ENCODE peak calls at places on chromosomes 12 and 14, in eight cellular contexts. X is LNCaP clone FGC, Z is thoracic aorta, P is right atrium auricular region, G is colonic mucosa, T is OCI-LY7, J is adipocyte, R is adrenal gland. Q is an unnamed sample.

GRCh38 chr12:13347241-13348043 is 150.9 kb downstream of the EMP1 start:
- DNase-seq in X (no peak), Z (no peak), P (no peak), G (no peak), T (no peak), J (peak), R (no peak), Q (no peak)

GRCh38 chr12:31732926-31733548 is 4.2 kb upstream of the AMN1 start:
- DNase-seq in X (no peak), Z (no peak), P (no peak), G (no peak), T (no peak), J (peak), R (no peak), Q (peak)

GRCh38 chr14:70995671-70996070 is 88.4 kb downstream of the PCNX1 start:
- DNase-seq in X (no peak), Z (no peak), P (no peak), G (peak), T (no peak), J (no peak), R (no peak), Q (no peak)

GRCh38 chr14:104683653-104684448 is 5.6 kb upstream of the INF2 start:
- DNase-seq in X (no peak), Z (no peak), P (no peak), G (no peak), T (no peak), J (no peak), R (no peak), Q (no peak)

GRCh38 chr14:104597576-104597975 is 7.0 kb downstream of the TMEM179 start:
- DNase-seq in X (no peak), Z (no peak), P (no peak), G (no peak), T (no peak), J (no peak), R (no peak), Q (no peak)

GRCh38 chr12:95337176-95337575 is 119.6 kb downstream of the VEZT start:
- DNase-seq in X (no peak), Z (no peak), P (no peak), G (no peak), T (no peak), J (peak), R (no peak), Q (no peak)

GRCh38 chr12:3332190-3332589 is 158.8 kb upstream of the PRMT8 start:
- DNase-seq in X (no peak), Z (no peak), P (no peak), G (no peak), T (no peak), J (peak), R (no peak), Q (no peak)

GRCh38 chr12:98058838-98059237 is 456.6 kb upstream of the TMPO start:
- DNase-seq in X (no peak), Z (no peak), P (no peak), G (no peak), T (no peak), J (no peak), R (no peak), Q (peak)

GRCh38 chr12:67943295-67943892 is 45.9 kb upstream of the IFNG-AS1 start:
- DNase-seq in X (peak), Z (peak), P (peak), G (peak), T (peak), J (peak), R (peak), Q (peak)

GRCh38 chr14:73829526-73830431 is 21.9 kb upstream of the PTGR2 start:
- DNase-seq in X (no peak), Z (no peak), P (peak), G (no peak), T (no peak), J (peak), R (peak), Q (no peak)

GRCh38 chr12:30691122-30691879 is 4.4 kb downstream of the IPO8 start:
- DNase-seq in X (no peak), Z (no peak), P (no peak), G (no peak), T (no peak), J (peak), R (peak), Q (no peak)

GRCh38 chr12:111846016-111846415 is 4.0 kb downstream of the MAPKAPK5 start:
- DNase-seq in X (no peak), Z (no peak), P (no peak), G (no peak), T (no peak), J (no peak), R (no peak), Q (no peak)

GRCh38 chr14:26128931-26129674 is 468.7 kb downstream of the NOVA1 start:
- DNase-seq in X (no peak), Z (no peak), P (no peak), G (no peak), T (no peak), J (no peak), R (no peak), Q (no peak)

GRCh38 chr12:124928095-124928911 is 13.9 kb upstream of the UBC start:
- DNase-seq in X (no peak), Z (no peak), P (peak), G (peak), T (no peak), J (peak), R (peak), Q (no peak)

GRCh38 chr12:124930576-124930975 is 16.1 kb upstream of the UBC start:
- DNase-seq in X (no peak), Z (no peak), P (no peak), G (no peak), T (no peak), J (no peak), R (no peak), Q (no peak)

GRCh38 chr12:124929649-124930419 is 15.4 kb upstream of the UBC start:
- DNase-seq in X (no peak), Z (no peak), P (no peak), G (no peak), T (no peak), J (no peak), R (peak), Q (no peak)

GRCh38 chr12:124927325-124928094 is 13.1 kb upstream of the UBC start:
- DNase-seq in X (no peak), Z (peak), P (peak), G (peak), T (peak), J (peak), R (peak), Q (peak)

DNA sequence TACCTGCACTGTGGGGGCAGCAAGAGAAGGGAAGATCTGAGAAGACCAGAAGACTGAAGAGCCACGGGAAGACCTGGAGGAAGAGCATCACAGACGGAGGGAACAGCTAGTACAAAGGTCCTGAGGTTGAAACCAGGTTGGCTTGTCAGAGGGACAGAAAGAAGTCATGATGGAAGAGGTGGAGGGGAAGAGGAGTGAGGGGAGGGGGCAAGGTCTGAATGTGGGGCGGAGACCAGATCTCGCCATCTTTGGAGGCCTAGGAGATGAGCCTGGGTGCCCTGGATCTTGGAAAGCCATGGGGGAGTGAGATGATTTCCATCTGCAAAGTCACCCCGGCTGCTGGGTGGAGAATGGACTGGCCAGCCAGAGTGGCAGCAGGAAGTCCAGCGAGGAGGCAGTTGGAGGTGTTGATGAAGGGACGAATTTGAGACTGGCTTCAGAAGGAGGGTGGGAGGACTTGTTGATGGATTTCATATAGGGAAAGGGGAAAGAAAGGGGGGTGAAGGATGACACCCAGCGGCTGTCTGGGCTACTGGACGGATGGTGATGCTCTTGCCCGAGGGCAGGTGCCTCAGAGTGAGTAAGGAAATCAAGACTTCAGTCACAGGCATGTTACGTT is 14.6 kb upstream of the UBC start:
- DNase-seq in X (no peak), Z (no peak), P (no peak), G (no peak), T (no peak), J (no peak), R (peak), Q (no peak)
- H3K4me3 ChIP-seq in X (no peak), Z (no peak), P (no peak), G (peak), T (no peak), J (no peak), R (no peak), Q (no peak)

GRCh38 chr12:48037267-48037915 is 33.1 kb upstream of the COL2A1 start:
- DNase-seq in X (no peak), Z (no peak), P (no peak), G (no peak), T (no peak), J (peak), R (no peak), Q (no peak)
- H3K4me3 ChIP-seq in X (no peak), Z (no peak), P (no peak), G (no peak), T (no peak), J (no peak), R (no peak), Q (no peak)

GRCh38 chr12:119598159-119598558 is 4.6 kb downstream of the TMEM233 start:
- DNase-seq in X (no peak), Z (no peak), P (no peak), G (no peak), T (no peak), J (no peak), R (no peak), Q (no peak)

GRCh38 chr12:119594399-119594730 is 791 bp downstream of the TMEM233 start:
- DNase-seq in X (no peak), Z (no peak), P (no peak), G (no peak), T (no peak), J (no peak), R (no peak), Q (no peak)

GRCh38 chr12:119592232-119592631 is 1.3 kb upstream of the TMEM233 start:
- DNase-seq in X (no peak), Z (no peak), P (no peak), G (no peak), T (no peak), J (no peak), R (no peak), Q (no peak)

GRCh38 chr12:119593578-119594398 is at the start of gene TMEM233:
- DNase-seq in X (no peak), Z (no peak), P (no peak), G (no peak), T (no peak), J (no peak), R (no peak), Q (no peak)

DNA sequence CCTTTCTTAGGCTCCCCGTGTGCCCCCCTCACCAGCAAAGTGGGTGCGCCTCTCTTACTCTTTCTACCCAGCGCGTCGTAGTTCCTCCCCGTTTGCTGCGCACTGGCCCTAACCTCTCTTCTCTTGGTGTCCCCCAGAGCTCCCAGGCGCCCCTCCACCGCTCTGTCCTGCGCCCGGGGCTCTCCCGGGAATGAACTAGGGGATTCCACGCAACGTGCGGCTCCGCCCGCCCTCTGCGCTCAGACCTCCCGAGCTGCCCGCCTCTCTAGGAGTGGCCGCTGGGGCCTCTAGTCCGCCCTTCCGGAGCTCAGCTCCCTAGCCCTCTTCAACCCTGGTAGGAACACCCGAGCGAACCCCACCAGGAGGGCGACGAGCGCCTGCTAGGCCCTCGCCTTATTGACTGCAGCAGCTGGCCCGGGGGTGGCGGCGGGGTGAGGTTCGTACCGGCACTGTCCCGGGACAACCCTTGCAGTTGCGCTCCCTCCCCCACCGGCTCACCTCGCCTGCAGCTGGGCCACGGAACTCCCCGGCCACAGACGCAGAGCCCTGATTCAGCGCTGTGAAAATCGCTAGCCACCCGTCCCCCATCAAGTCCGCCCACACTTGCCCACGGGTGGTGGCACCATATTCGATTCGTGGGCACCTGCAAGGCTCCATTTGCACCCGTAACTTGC is 1.3 kb downstream of the TMEM233 start:
- DNase-seq in X (no peak), Z (no peak), P (no peak), G (peak), T (no peak), J (no peak), R (no peak), Q (no peak)
- H3K4me3 ChIP-seq in X (no peak), Z (peak), P (peak), G (no peak), T (no peak), J (peak), R (no peak), Q (no peak)

GRCh38 chr12:103421402-103421801 is 74.4 kb downstream of the C12orf42 start:
- DNase-seq in X (no peak), Z (no peak), P (no peak), G (no peak), T (no peak), J (no peak), R (no peak), Q (no peak)
- H3K4me3 ChIP-seq in X (no peak), Z (no peak), P (no peak), G (no peak), T (no peak), J (no peak), R (no peak), Q (no peak)

GRCh38 chr12:106138279-106138645 is 492 bp downstream of the NUAK1 start:
- DNase-seq in X (no peak), Z (no peak), P (no peak), G (no peak), T (no peak), J (peak), R (no peak), Q (no peak)
- H3K4me3 ChIP-seq in X (peak), Z (peak), P (peak), G (peak), T (no peak), J (peak), R (no peak), Q (no peak)

GRCh38 chr14:72782817-72783216 is 111.1 kb downstream of the DPF3 start:
- DNase-seq in X (no peak), Z (no peak), P (peak), G (no peak), T (no peak), J (no peak), R (no peak), Q (no peak)

GRCh38 chr14:72786377-72787350 is 107.2 kb downstream of the DPF3 start:
- DNase-seq in X (no peak), Z (no peak), P (peak), G (no peak), T (no peak), J (no peak), R (no peak), Q (no peak)

GRCh38 chr14:72782182-72782508 is 111.8 kb downstream of the DPF3 start:
- DNase-seq in X (no peak), Z (no peak), P (no peak), G (no peak), T (no peak), J (no peak), R (no peak), Q (no peak)

GRCh38 chr14:72781476-72782181 is 112.3 kb downstream of the DPF3 start:
- DNase-seq in X (no peak), Z (no peak), P (peak), G (peak), T (no peak), J (peak), R (peak), Q (no peak)

GRCh38 chr14:72783741-72784140 is 110.2 kb downstream of the DPF3 start:
- DNase-seq in X (no peak), Z (no peak), P (peak), G (peak), T (no peak), J (no peak), R (no peak), Q (no peak)
- H3K4me3 ChIP-seq in X (no peak), Z (no peak), P (no peak), G (no peak), T (no peak), J (no peak), R (no peak), Q (no peak)

DNA sequence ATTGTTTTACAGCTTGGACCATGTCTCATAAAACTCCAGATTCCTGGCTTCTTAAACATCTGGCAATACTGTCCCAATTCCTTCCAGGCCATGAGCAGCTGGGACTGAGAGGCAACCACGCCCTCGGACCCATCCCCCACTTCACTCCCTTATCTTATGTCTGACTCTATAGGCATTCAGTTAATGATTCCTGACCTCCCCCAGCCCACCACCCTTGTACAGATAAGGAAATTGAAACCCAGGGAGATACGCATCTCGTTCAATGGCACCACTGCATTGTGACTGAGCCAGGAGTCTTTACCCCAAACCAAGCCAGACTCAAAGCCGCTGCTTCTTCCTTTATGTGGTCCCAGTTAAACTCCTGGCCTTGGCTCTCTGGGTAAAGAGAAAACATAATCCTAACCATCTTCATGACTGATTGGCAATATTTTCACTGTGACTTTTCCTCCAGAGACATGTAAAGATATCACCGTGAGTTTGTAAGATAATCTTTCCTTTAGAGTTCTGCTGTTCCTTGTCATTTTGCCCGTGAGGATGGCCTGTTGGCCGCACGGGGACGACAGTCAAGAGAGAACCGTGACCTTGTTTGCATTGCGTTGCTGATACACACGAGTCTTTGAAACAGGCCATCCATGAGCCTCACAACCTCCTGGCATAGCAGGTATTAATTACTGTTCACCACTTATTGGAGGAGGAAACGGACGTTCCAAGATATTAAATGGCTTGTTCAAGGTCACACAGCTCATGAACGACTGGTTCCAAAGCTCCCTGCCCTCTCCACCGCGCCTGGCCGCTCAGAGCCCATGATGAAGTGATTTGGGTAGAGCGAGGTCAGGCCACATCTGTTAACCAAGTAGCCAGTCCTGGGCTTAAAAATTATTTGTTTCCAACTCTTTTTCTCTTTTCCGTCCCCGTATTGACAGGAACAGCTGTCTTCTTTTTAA is 39.4 kb downstream of the MAP1LC3B2 start:
- DNase-seq in X (no peak), Z (no peak), P (no peak), G (peak), T (no peak), J (peak), R (peak), Q (no peak)
- H3K4me3 ChIP-seq in X (peak), Z (peak), P (peak), G (no peak), T (no peak), J (peak), R (no peak), Q (no peak)

GRCh38 chr12:91053951-91054715 is 3.7 kb downstream of the KERA start:
- DNase-seq in X (no peak), Z (no peak), P (no peak), G (peak), T (no peak), J (peak), R (peak), Q (no peak)
- H3K4me3 ChIP-seq in X (no peak), Z (no peak), P (no peak), G (no peak), T (no peak), J (no peak), R (no peak), Q (no peak)